ENCODE peak calls at places on chromosomes 1 and 21, in four cellular contexts. N is WTC11, F is K562, X is HepG2. E is an unnamed sample.

GRCh38 chr1:3481836-3482589 is 27.5 kb downstream of the ARHGEF16 start:
- DNase-seq in N (no peak), X (no peak), F (no peak), E (no peak)

GRCh38 chr1:241635556-241636179 is 4.5 kb downstream of the CHML start:
- DNase-seq in X (no peak), N (no peak), F (no peak), E (no peak)

GRCh38 chr1:14946567-14947285 is 206.8 kb upstream of the TMEM51 start:
- DNase-seq in N (no peak), F (no peak), X (no peak), E (no peak)

GRCh38 chr21:33185852-33186251 is 43.9 kb upstream of the IFNAR2 start:
- DNase-seq in N (no peak), F (no peak), X (no peak), E (no peak)

GRCh38 chr1:10784998-10785854 is 11.2 kb downstream of the CASZ1 start:
- DNase-seq in X (no peak), F (no peak), N (no peak), E (no peak)

GRCh38 chr1:221543529-221544120 is 198.3 kb downstream of the DUSP10 start:
- DNase-seq in F (no peak), X (no peak), N (no peak), E (peak)

GRCh38 chr1:39196244-39197215 is 8.0 kb upstream of the MACF1 start:
- DNase-seq in F (peak), N (no peak), X (no peak), E (no peak)

GRCh38 chr1:225882008-225882698 is at the start of gene TMEM63A:
- DNase-seq in X (peak), N (peak), F (peak), E (peak)

GRCh38 chr1:112614460-112615065 is 4.4 kb downstream of the ST7L start:
- DNase-seq in N (no peak), F (no peak), X (no peak), E (peak)

GRCh38 chr1:15510611-15511405 is 13.2 kb downstream of the CASP9 start:
- DNase-seq in F (no peak), X (no peak), N (no peak), E (no peak)

GRCh38 chr1:109765896-109766615 is 2.3 kb upstream of the EPS8L3 start:
- DNase-seq in N (no peak), X (no peak), F (no peak), E (no peak)

GRCh38 chr1:19770436-19771190 is 29.1 kb downstream of the TMCO4 start:
- DNase-seq in F (no peak), N (no peak), X (no peak), E (no peak)

GRCh38 chr1:151680812-151681211 is 35.8 kb downstream of the CELF3 start:
- DNase-seq in N (no peak), F (no peak), X (no peak), E (no peak)

GRCh38 chr1:206905295-206906164 is 8.3 kb downstream of the IL24 start:
- DNase-seq in F (no peak), N (no peak), X (no peak), E (no peak)

GRCh38 chr1:30299393-30299792 is 424.0 kb downstream of the MATN1 start:
- DNase-seq in F (no peak), X (no peak), N (no peak), E (no peak)

GRCh38 chr1:114756009-114756892 is 1.5 kb downstream of the CSDE1 start:
- DNase-seq in N (no peak), F (no peak), X (no peak), E (no peak)

GRCh38 chr1:245225267-245225666 is 70.5 kb downstream of the KIF26B start:
- DNase-seq in F (no peak), N (no peak), X (no peak), E (peak)

GRCh38 chr21:39726133-39726532 is 18.9 kb upstream of the IGSF5 start:
- DNase-seq in F (no peak), N (no peak), X (no peak), E (no peak)

GRCh38 chr1:99852648-99853047 is 2.5 kb downstream of the AGL start:
- DNase-seq in F (no peak), X (no peak), N (no peak), E (no peak)

GRCh38 chr1:198519639-198520501 is 20.6 kb downstream of the ATP6V1G3 start:
- DNase-seq in X (no peak), F (no peak), N (no peak), E (no peak)

GRCh38 chr21:15729674-15730483 is at the start of gene USP25:
- DNase-seq in N (peak), X (peak), F (peak), E (peak)

GRCh38 chr1:16023050-16023653 is 1.3 kb downstream of the CLCNKA start:
- DNase-seq in F (no peak), X (no peak), N (no peak), E (no peak)

GRCh38 chr1:208132287-208132882 is 111.8 kb downstream of the PLXNA2 start:
- DNase-seq in X (peak), N (peak), F (peak), E (peak)

GRCh38 chr21:26874347-26874746 is 29.1 kb upstream of the ADAMTS1 start:
- DNase-seq in N (no peak), X (no peak), F (no peak), E (no peak)

GRCh38 chr1:202416641-202417040 is 68.1 kb downstream of the PPP1R12B start:
- DNase-seq in X (no peak), N (no peak), F (no peak), E (no peak)

GRCh38 chr1:197770243-197770642 is 5.0 kb downstream of the DENND1B start:
- DNase-seq in N (no peak), X (no peak), F (no peak), E (no peak)

GRCh38 chr21:39232926-39233325 is 49.7 kb upstream of the PSMG1 start:
- DNase-seq in F (no peak), X (no peak), N (no peak), E (no peak)

GRCh38 chr1:227944931-227945890 is 2.5 kb downstream of the WNT9A start:
- DNase-seq in F (no peak), X (no peak), N (no peak), E (no peak)

GRCh38 chr21:17828223-17828622 is 9.1 kb upstream of the C21orf91 start:
- DNase-seq in F (no peak), N (no peak), X (no peak), E (no peak)

GRCh38 chr1:1063945-1064831 is 9.9 kb downstream of the RNF223 start:
- DNase-seq in X (peak), N (peak), F (peak), E (peak)

GRCh38 chr21:42653492-42654061 is at the start of gene PDE9A:
- DNase-seq in F (peak), X (no peak), N (peak), E (peak)

GRCh38 chr1:110185181-110185580 is 24.9 kb upstream of the KCNC4 start:
- DNase-seq in N (no peak), F (no peak), X (no peak), E (no peak)

GRCh38 chr1:28193701-28194161 is 17.2 kb upstream of the PTAFR start:
- DNase-seq in F (no peak), X (peak), N (peak), E (no peak)

GRCh38 chr1:3819626-3820245 is 23.4 kb upstream of the LRRC47 start:
- DNase-seq in F (no peak), N (no peak), X (no peak), E (no peak)

GRCh38 chr1:67261646-67262045 is 46.0 kb upstream of the IL12RB2 start:
- DNase-seq in N (peak), X (no peak), F (no peak), E (no peak)

GRCh38 chr1:47189844-47190562 is at the start of gene PDZK1IP1:
- DNase-seq in N (peak), F (peak), X (no peak), E (no peak)

GRCh38 chr1:192771341-192771740 is 37.5 kb upstream of the RGS2 start:
- DNase-seq in F (no peak), X (no peak), N (no peak), E (no peak)

GRCh38 chr1:192776998-192777397 is 31.8 kb upstream of the RGS2 start:
- DNase-seq in F (no peak), X (no peak), N (no peak), E (no peak)

GRCh38 chr1:192776206-192776605 is 32.6 kb upstream of the RGS2 start:
- DNase-seq in F (no peak), X (no peak), N (no peak), E (no peak)
- TF ChIP-seq ELF4 in F (no peak), X (no peak), N (no peak), E (no peak)

GRCh38 chr1:86382878-86383277 is 13.2 kb downstream of the ODF2L start:
- DNase-seq in F (no peak), X (no peak), N (no peak), E (no peak)
- TF ChIP-seq ELF4 in F (no peak), X (no peak), N (no peak), E (no peak)

DNA sequence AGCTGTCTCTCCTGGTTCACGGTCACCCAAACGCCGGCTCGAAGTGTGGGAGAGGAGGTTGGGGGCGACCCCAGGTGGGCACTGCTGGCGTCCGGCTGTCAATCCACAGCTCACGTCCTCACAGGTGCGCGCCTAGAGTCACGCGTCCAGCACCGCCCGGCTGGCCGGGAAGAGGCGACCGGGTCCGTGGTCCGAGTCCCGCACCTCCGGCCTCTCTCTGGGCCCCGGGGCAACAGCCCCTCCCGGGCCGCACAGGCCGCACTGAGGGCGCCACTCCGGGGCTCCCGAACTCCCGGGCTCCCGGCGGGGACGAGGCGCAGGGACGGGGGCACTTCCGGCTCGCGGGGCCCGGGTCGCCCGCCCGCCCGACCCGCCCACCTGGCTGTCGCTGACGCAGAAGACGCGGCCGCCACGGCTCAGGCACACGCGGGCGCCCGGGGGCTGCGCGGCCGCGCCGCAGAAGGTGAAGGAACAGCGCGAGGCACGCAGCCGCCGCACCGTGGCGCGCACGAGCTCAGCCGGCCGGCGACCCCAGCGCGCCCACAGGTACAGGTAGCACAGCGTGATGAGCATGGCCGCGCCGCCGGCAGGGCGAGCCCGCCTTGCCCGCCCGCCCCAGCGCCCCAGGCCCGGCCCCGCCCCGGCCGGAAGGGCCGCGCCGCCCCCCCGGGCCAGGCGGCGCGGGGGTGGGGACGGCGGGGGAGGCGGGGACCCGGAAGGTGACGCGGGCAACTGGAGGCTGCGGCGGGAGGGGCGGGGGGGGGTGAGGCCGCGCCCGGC is at the start of gene HLCS:
- DNase-seq in X (peak), N (peak), F (peak), E (peak)
- TF ChIP-seq ELF4 in X (no peak), N (no peak), F (no peak), E (no peak)

DNA sequence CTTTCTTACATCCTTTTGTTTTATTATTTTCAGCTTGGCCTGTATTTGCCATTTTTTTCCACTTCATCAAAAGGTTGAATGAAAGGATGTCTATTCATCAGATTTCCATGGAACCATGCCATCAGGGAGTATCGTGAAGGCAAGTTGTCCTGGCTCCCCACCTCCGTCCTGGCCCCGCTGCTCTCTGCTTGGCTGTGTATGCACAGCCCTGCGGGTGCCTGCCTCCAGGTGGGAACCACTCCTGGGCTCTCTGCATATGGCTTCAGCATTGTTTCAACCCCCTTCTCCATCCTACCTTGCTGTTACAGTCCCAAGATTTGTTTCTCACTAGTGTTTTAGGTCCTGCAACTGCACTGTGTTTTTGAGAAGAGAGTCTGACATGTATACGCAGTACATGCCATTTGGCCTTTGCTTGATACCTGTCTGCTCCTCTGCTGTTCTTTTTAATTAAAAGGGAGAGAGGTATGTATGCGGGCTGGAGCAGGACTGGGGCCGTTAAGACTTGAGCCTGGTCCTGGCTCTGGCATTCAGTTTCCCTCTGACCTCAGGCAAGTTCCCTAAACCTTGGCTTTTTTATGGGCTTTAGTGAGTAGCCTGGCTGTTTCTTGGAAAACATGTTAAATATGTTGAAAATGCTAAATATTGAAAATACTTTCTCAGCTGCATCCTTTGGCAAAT is 69.9 kb upstream of the GCLM start:
- DNase-seq in F (no peak), X (no peak), N (no peak), E (no peak)
- TF ChIP-seq ELF4 in F (no peak), X (no peak), N (no peak), E (no peak)

GRCh38 chr1:170415734-170416372 is 116.1 kb upstream of the GORAB start:
- DNase-seq in N (no peak), F (no peak), X (no peak), E (no peak)

GRCh38 chr1:170410391-170411146 is 121.4 kb upstream of the GORAB start:
- DNase-seq in N (no peak), F (no peak), X (no peak), E (no peak)

GRCh38 chr1:170414989-170415733 is 116.8 kb upstream of the GORAB start:
- DNase-seq in X (no peak), N (no peak), F (no peak), E (no peak)
- TF ChIP-seq ELF4 in X (no peak), N (no peak), F (no peak), E (no peak)

GRCh38 chr21:14080764-14081096 is 130.0 kb downstream of the LIPI start:
- DNase-seq in X (no peak), F (no peak), N (no peak), E (no peak)

GRCh38 chr21:14080040-14080763 is 130.6 kb downstream of the LIPI start:
- DNase-seq in F (no peak), X (no peak), N (no peak), E (no peak)

GRCh38 chr21:14084701-14085100 is 126.1 kb downstream of the LIPI start:
- DNase-seq in F (no peak), X (no peak), N (no peak), E (no peak)

GRCh38 chr21:14086553-14086952 is 124.2 kb downstream of the LIPI start:
- DNase-seq in X (no peak), F (no peak), N (no peak), E (no peak)

DNA sequence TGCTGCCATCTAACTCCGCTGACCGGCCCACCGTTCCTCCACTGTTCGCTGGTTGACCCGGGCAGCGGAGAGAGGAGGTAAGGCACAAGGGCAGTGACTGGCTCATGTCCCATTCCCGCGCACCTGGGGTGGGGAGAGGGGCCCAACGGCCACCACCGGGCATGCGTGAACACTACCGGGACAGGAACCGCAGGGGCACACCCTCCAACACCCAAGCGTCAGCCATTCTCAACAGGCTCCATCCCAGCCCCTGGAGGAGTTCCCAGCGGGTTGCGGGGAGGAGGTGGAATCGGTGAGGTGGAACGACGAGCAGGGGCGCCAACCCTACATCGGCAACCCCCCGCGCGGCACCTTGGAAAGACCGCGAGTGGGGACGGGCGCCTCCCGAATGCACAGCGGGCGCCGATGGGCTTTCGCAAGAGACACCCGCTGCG is 126.7 kb downstream of the LIPI start:
- DNase-seq in F (no peak), N (no peak), X (no peak), E (no peak)
- TF ChIP-seq ELF4 in F (no peak), N (no peak), X (no peak), E (no peak)

GRCh38 chr1:234931404-234931973 is 197.1 kb downstream of the TOMM20 start:
- DNase-seq in F (no peak), N (no peak), X (no peak), E (no peak)
- TF ChIP-seq ELF4 in F (no peak), N (no peak), X (no peak), E (no peak)

GRCh38 chr1:230822092-230822581 is 46.2 kb downstream of the C1orf198 start:
- DNase-seq in N (no peak), X (no peak), F (no peak), E (no peak)
- TF ChIP-seq ELF4 in N (no peak), X (no peak), F (no peak), E (no peak)

GRCh38 chr1:224343679-224344078 is 13.0 kb upstream of the CNIH4 start:
- DNase-seq in F (no peak), N (no peak), X (no peak), E (no peak)

GRCh38 chr1:224339422-224340033 is 9.6 kb upstream of the NVL start:
- DNase-seq in X (no peak), N (no peak), F (no peak), E (no peak)

GRCh38 chr1:224338150-224338838 is 8.3 kb upstream of the NVL start:
- DNase-seq in X (peak), F (no peak), N (no peak), E (no peak)

DNA sequence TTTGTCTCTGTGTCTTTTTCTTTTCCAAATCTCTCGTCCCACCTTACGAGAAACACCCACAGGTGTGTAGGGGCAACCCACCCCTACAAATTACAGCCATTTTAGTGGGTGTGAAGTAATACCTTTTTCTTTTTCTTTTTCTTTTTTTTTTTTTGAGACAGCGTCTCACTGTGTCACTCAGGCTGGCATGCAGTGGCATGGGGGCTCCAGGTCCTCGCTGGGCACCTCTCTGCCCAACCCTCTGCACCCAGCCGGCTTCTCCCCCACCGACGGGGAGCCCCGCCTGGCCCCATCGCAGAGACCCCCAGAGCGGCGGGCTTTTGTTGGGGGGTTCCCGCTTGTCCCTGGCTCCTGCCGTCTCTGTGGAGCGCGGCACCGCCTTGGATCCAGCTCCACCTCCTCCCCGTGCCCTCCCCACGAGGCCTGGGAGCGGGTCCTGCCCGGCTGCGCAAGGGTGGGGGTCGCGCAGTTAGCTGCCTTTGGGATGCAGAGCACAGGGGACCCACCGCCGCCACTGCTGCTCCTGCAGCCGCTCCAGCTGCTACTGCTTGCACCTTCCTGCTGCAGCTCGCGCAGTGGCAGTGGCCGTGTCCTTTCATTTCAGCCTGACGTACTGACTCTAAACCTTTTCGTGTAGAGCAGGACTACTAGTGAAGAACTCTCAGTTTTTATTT is 10.9 kb upstream of the NVL start:
- DNase-seq in X (no peak), N (peak), F (no peak), E (no peak)
- TF ChIP-seq ELF4 in X (no peak), N (no peak), F (no peak), E (no peak)

DNA sequence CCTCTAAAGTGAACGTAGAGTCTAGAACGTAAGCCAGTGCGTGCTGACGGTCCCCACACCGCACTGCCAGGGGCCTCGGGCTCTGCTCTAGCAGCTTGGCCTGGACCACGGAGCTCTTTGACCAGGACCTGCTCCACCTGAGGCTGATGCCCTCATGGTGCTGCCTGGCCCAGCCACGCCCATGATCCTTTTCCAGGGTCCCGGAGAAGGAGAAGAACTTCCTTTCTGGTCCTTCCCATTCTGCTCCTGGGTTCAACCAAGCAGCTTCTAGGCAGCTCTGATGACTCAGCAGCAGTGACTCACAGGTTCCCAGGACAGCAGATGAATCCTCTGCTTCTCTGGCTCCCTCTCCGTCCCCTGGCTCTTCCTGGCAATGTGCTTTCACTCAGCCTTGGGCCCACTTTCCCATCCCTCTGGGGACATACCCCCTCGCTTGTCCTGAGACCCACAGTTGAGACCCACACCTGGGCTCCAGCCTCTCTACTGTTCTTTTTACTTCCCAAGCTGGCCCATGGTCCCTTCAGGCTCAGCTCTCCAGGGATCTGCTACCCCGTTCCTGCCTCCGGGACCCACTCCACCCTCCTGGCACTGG is 246.3 kb upstream of the RAB4A start:
- DNase-seq in X (peak), F (peak), N (no peak), E (no peak)
- TF ChIP-seq ELF4 in X (no peak), F (no peak), N (no peak), E (no peak)

E was measured in HEK293T.